ENCODE peak calls at places on chromosomes 5 and 9, in five cellular contexts. R is PC-3, G is HCT116, U is SK-N-SH, D is MM.1S. E is an unnamed sample.

GRCh38 chr9:2679011-2679410 is 38.3 kb upstream of the KCNV2 start:
- DNase-seq in R (no peak), D (no peak), U (no peak), G (no peak), E (no peak)

GRCh38 chr5:57805732-57806131 is 323.1 kb upstream of the ACTBL2 start:
- DNase-seq in R (peak), U (no peak), D (no peak), G (no peak), E (no peak)

GRCh38 chr9:115466784-115467183 is 348.8 kb upstream of the TNC start:
- DNase-seq in U (no peak), R (no peak), G (no peak), D (no peak), E (no peak)

GRCh38 chr9:121322737-121323448 is 47.2 kb downstream of the STOM start:
- DNase-seq in U (no peak), R (no peak), D (no peak), G (no peak), E (no peak)

GRCh38 chr5:179313849-179314521 is 31.3 kb downstream of the ADAMTS2 start:
- DNase-seq in D (no peak), G (no peak), U (peak), R (no peak), E (no peak)

GRCh38 chr5:142915840-142916424 is 145.8 kb downstream of the ARHGAP26 start:
- DNase-seq in R (peak), G (no peak), D (peak), U (peak), E (peak)

GRCh38 chr9:82367929-82368328 is 379.4 kb downstream of the SPATA31D1 start:
- DNase-seq in U (no peak), D (no peak), R (no peak), G (no peak), E (no peak)

GRCh38 chr5:134113908-134114875 is at the start of gene TCF7:
- DNase-seq in D (peak), G (peak), R (peak), U (peak), E (peak)

GRCh38 chr9:130138791-130139190 is 33.4 kb upstream of the NCS1 start:
- DNase-seq in U (no peak), D (no peak), G (no peak), R (no peak), E (no peak)

GRCh38 chr5:132385321-132386105 is 16.0 kb downstream of the SLC22A5 start:
- DNase-seq in D (peak), R (peak), U (peak), G (no peak), E (peak)

GRCh38 chr5:472076-472655 is 29.2 kb downstream of the EXOC3 start:
- DNase-seq in D (no peak), R (no peak), G (no peak), U (peak), E (no peak)

GRCh38 chr5:59079622-59080620 is 497.0 kb downstream of the RAB3C start:
- DNase-seq in U (no peak), R (peak), G (no peak), D (no peak), E (no peak)

GRCh38 chr5:181217805-181218065 is 5.3 kb upstream of the TRIM41 start:
- DNase-seq in U (no peak), G (no peak), R (no peak), D (peak), E (no peak)

GRCh38 chr5:43839218-43839617 is 236.2 kb downstream of the NNT start:
- DNase-seq in G (no peak), D (no peak), R (peak), U (no peak), E (no peak)

GRCh38 chr9:126395439-126396212 is 69.0 kb downstream of the MVB12B start:
- DNase-seq in G (peak), R (peak), D (no peak), U (no peak), E (no peak)

GRCh38 chr9:111167341-111167740 is 129.1 kb upstream of the LPAR1 start:
- DNase-seq in D (no peak), U (no peak), R (no peak), G (no peak), E (no peak)

GRCh38 chr5:103211858-103212500 is 46.6 kb upstream of the MACIR start:
- DNase-seq in G (no peak), R (no peak), U (no peak), D (peak), E (no peak)

GRCh38 chr9:99296375-99296951 is 74.4 kb downstream of the SEC61B start:
- DNase-seq in G (no peak), U (peak), R (no peak), D (no peak), E (no peak)
- TF ChIP-seq EZH2phosphoT487 in G (no peak), U (no peak), R (no peak), D (no peak), E (no peak)

GRCh38 chr9:131484560-131485185 is 18.0 kb upstream of the POMT1 start:
- DNase-seq in U (no peak), D (no peak), G (no peak), R (no peak), E (no peak)

GRCh38 chr9:131481441-131482342 is 21.0 kb upstream of the POMT1 start:
- DNase-seq in R (no peak), D (no peak), U (no peak), G (no peak), E (no peak)

GRCh38 chr9:131483319-131484050 is 19.2 kb upstream of the POMT1 start:
- DNase-seq in D (no peak), U (no peak), G (no peak), R (no peak), E (no peak)

GRCh38 chr9:131484051-131484445 is 18.7 kb upstream of the POMT1 start:
- DNase-seq in R (no peak), G (no peak), D (no peak), U (no peak), E (no peak)

GRCh38 chr9:131482343-131483006 is 20.2 kb upstream of the POMT1 start:
- DNase-seq in R (no peak), D (no peak), G (no peak), U (no peak), E (no peak)
- H3K27ac ChIP-seq in R (no peak), D (no peak), G (no peak), U (no peak), E (no peak)

GRCh38 chr5:160197341-160198147 is 31.8 kb upstream of the FABP6 start:
- DNase-seq in R (no peak), G (no peak), D (no peak), U (peak), E (peak)

GRCh38 chr5:160198148-160198545 is 31.2 kb upstream of the FABP6 start:
- DNase-seq in R (no peak), D (no peak), U (no peak), G (no peak), E (no peak)

GRCh38 chr5:160198886-160199409 is 30.4 kb upstream of the FABP6 start:
- DNase-seq in U (no peak), D (no peak), G (no peak), R (no peak), E (peak)

GRCh38 chr5:160199410-160199911 is 29.8 kb upstream of the FABP6 start:
- DNase-seq in G (no peak), U (peak), D (peak), R (peak), E (peak)
- H3K9ac ChIP-seq in G (peak), U (peak), D (peak), R (peak), E (no peak)

DNA sequence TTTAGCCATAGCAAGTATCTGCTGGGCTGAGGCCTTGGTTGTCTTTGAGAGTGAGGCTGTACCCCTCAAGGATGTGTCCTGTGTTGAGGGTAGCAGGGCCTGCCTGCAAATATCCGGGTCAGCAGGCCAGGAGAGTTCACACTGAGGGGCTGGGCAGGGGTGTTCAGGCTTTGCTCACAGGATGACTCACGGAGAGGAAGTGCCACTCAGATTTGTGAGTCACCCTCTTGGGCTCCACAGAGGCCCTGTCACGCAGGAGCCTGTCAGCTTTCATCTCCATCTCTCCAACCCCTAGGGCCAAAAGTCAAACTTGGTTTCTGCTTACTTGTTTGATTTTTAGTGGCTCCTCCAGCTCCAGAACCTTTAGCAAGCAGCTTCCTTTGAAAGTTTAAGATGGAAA is 211.5 kb downstream of the SEC61B start:
- DNase-seq in R (peak), U (no peak), G (peak), D (no peak), E (no peak)
- TF ChIP-seq EZH2phosphoT487 in R (no peak), U (no peak), G (no peak), D (no peak), E (no peak)

GRCh38 chr5:149567226-149567625 is 14.1 kb upstream of the ARHGEF37 start:
- DNase-seq in U (no peak), G (no peak), D (no peak), R (no peak), E (no peak)

GRCh38 chr5:149561848-149562247 is 10.6 kb upstream of the CSNK1A1 start:
- DNase-seq in U (peak), D (peak), R (peak), G (peak), E (no peak)

GRCh38 chr5:149559712-149560111 is 8.5 kb upstream of the CSNK1A1 start:
- DNase-seq in G (no peak), R (no peak), D (no peak), U (no peak), E (no peak)

GRCh38 chr5:149563461-149563860 is 12.2 kb upstream of the CSNK1A1 start:
- DNase-seq in D (peak), U (no peak), R (peak), G (no peak), E (no peak)
- H3K27ac ChIP-seq in D (peak), U (peak), R (peak), G (peak), E (no peak)

GRCh38 chr5:1640276-1640898 is 116.6 kb upstream of the LPCAT1 start:
- DNase-seq in D (no peak), U (no peak), G (no peak), R (no peak), E (no peak)

GRCh38 chr5:1638658-1639400 is 115.1 kb upstream of the LPCAT1 start:
- DNase-seq in D (no peak), R (no peak), U (no peak), G (no peak), E (no peak)

GRCh38 chr5:1636981-1637638 is 113.3 kb upstream of the LPCAT1 start:
- DNase-seq in D (no peak), G (no peak), U (no peak), R (no peak), E (no peak)

GRCh38 chr5:1639757-1640156 is 116.0 kb upstream of the LPCAT1 start:
- DNase-seq in U (no peak), D (no peak), G (no peak), R (no peak), E (no peak)

GRCh38 chr5:1637639-1638481 is 114.1 kb upstream of the LPCAT1 start:
- DNase-seq in U (no peak), G (no peak), D (no peak), R (no peak), E (no peak)
- H3K9ac ChIP-seq in U (no peak), G (no peak), D (no peak), R (no peak), E (no peak)

E was measured in neural progenitor cell.